ENCODE peak calls at places on chromosome 6, in six cellular contexts. One of them, this sample, is unnamed.

GRCh38 chr6:24228681-24229255 is 102.8 kb downstream of the NRSN1 start:
- DNase-seq in midbrain: no peak
- DNase-seq in D341Med: no peak
- DNase-seq in A172: peak
- DNase-seq in EH: peak
- DNase-seq in Calu3: no peak
- DNase-seq in this sample: peak

GRCh38 chr6:108001696-108002231 is 43.8 kb upstream of the SEC63 start:
- DNase-seq in D341Med: no peak
- DNase-seq in midbrain: no peak
- DNase-seq in EH: no peak
- DNase-seq in A172: no peak
- DNase-seq in Calu3: peak
- DNase-seq in this sample: no peak

GRCh38 chr6:169490830-169491229 is 211.0 kb downstream of the WDR27 start:
- DNase-seq in A172: no peak
- DNase-seq in D341Med: no peak
- DNase-seq in Calu3: no peak
- DNase-seq in EH: peak
- DNase-seq in midbrain: no peak
- DNase-seq in this sample: peak

GRCh38 chr6:33927112-33927511 is 123.3 kb upstream of the MLN start:
- DNase-seq in D341Med: no peak
- DNase-seq in midbrain: no peak
- DNase-seq in Calu3: no peak
- DNase-seq in EH: no peak
- DNase-seq in A172: no peak
- DNase-seq in this sample: no peak

GRCh38 chr6:46888031-46888430 is 33.7 kb downstream of the ADGRF5 start:
- DNase-seq in Calu3: peak
- DNase-seq in EH: no peak
- DNase-seq in A172: peak
- DNase-seq in midbrain: no peak
- DNase-seq in D341Med: no peak
- DNase-seq in this sample: no peak

GRCh38 chr6:80636689-80637088 is 530.2 kb downstream of the BCKDHB start:
- DNase-seq in EH: peak
- DNase-seq in D341Med: no peak
- DNase-seq in midbrain: no peak
- DNase-seq in A172: no peak
- DNase-seq in Calu3: no peak
- DNase-seq in this sample: no peak

GRCh38 chr6:113927001-113927400 is 43.9 kb downstream of the HDAC2 start:
- DNase-seq in midbrain: no peak
- DNase-seq in Calu3: no peak
- DNase-seq in EH: no peak
- DNase-seq in D341Med: no peak
- DNase-seq in A172: no peak
- DNase-seq in this sample: no peak

GRCh38 chr6:122994256-122994655 is 1.8 kb upstream of the CLVS2 start:
- DNase-seq in midbrain: no peak
- DNase-seq in EH: no peak
- DNase-seq in D341Med: no peak
- DNase-seq in A172: no peak
- DNase-seq in Calu3: no peak
- DNase-seq in this sample: no peak

GRCh38 chr6:108322728-108323127 is 27.9 kb downstream of the AFG1L start:
- DNase-seq in midbrain: no peak
- DNase-seq in D341Med: no peak
- DNase-seq in EH: no peak
- DNase-seq in Calu3: no peak
- DNase-seq in A172: no peak
- DNase-seq in this sample: no peak

GRCh38 chr6:55694148-55694547 is 115.2 kb upstream of the HMGCLL1 start:
- DNase-seq in EH: peak
- DNase-seq in Calu3: peak
- DNase-seq in D341Med: no peak
- DNase-seq in midbrain: no peak
- DNase-seq in A172: peak
- DNase-seq in this sample: peak

GRCh38 chr6:92753956-92754355 is 665.4 kb downstream of the EPHA7 start:
- DNase-seq in A172: no peak
- DNase-seq in EH: no peak
- DNase-seq in midbrain: no peak
- DNase-seq in Calu3: no peak
- DNase-seq in D341Med: no peak
- DNase-seq in this sample: no peak

This sample was measured in AG10803.